ENCODE peak calls at places on chromosomes 11 and 22, in five cellular contexts. G, Y, H, S and L are unnamed samples.

GRCh38 chr22:42577623-42578240 is 24.0 kb downstream of the SERHL2 start:
- DNase-seq in G (no peak), Y (no peak), H (no peak), S (no peak), L (no peak)

GRCh38 chr11:17296852-17297559 is 20.5 kb downstream of the NUCB2 start:
- DNase-seq in G (no peak), Y (no peak), H (peak), S (no peak), L (no peak)

GRCh38 chr11:67510023-67510345 is 2.0 kb upstream of the CDK2AP2 start:
- DNase-seq in G (no peak), Y (no peak), H (no peak), S (no peak), L (no peak)

GRCh38 chr22:50606561-50607365 is 6.2 kb downstream of the MAPK8IP2 start:
- DNase-seq in G (peak), Y (no peak), H (no peak), S (no peak), L (no peak)

GRCh38 chr22:27377901-27378300 is 423.7 kb downstream of the MN1 start:
- DNase-seq in G (no peak), Y (no peak), H (no peak), S (no peak), L (peak)

GRCh38 chr11:114314096-114314495 is 17.9 kb downstream of the NNMT start:
- DNase-seq in G (no peak), Y (no peak), H (no peak), S (no peak), L (no peak)

GRCh38 chr11:68266936-68267880 is 4.6 kb downstream of the C11orf24 start:
- DNase-seq in G (no peak), Y (no peak), H (no peak), S (no peak), L (peak)

GRCh38 chr11:27861706-27862430 is 161.6 kb upstream of the BDNF start:
- DNase-seq in G (no peak), Y (no peak), H (peak), S (peak), L (no peak)

GRCh38 chr11:111696556-111696955 is 69.6 kb downstream of the PPP2R1B start:
- DNase-seq in G (no peak), Y (no peak), H (no peak), S (no peak), L (no peak)

GRCh38 chr11:279040-279965 is 1.1 kb downstream of the NLRP6 start:
- DNase-seq in G (no peak), Y (no peak), H (no peak), S (no peak), L (peak)

GRCh38 chr22:30150212-30150611 is 69.9 kb downstream of the HORMAD2 start:
- DNase-seq in G (no peak), Y (no peak), H (peak), S (no peak), L (no peak)

GRCh38 chr11:112058103-112058502 is 15.7 kb downstream of the PIH1D2 start:
- DNase-seq in G (no peak), Y (no peak), H (peak), S (no peak), L (no peak)

GRCh38 chr11:11979487-11980117 is 28.8 kb downstream of the DKK3 start:
- DNase-seq in G (no peak), Y (no peak), H (peak), S (peak), L (no peak)

GRCh38 chr11:63866211-63866610 is 27.3 kb downstream of the MARK2 start:
- DNase-seq in G (peak), Y (no peak), H (peak), S (no peak), L (peak)

GRCh38 chr11:123439616-123440015 is 9.5 kb downstream of the GRAMD1B start:
- DNase-seq in G (no peak), Y (no peak), H (no peak), S (no peak), L (peak)

GRCh38 chr11:93476796-93477195 is 66.4 kb downstream of the SMCO4 start:
- DNase-seq in G (no peak), Y (no peak), H (no peak), S (no peak), L (no peak)

GRCh38 chr11:44764583-44764982 is 37.8 kb downstream of the TSPAN18 start:
- DNase-seq in G (no peak), Y (no peak), H (no peak), S (no peak), L (no peak)

GRCh38 chr22:17753401-17753989 is 20.8 kb downstream of the BID start:
- DNase-seq in G (no peak), Y (no peak), H (peak), S (no peak), L (peak)

GRCh38 chr11:5608778-5609177 is 12.3 kb downstream of the TRIM6 start:
- DNase-seq in G (no peak), Y (no peak), H (no peak), S (no peak), L (no peak)